ENCODE peak calls at places on chromosomes 1 and 21, in four cellular contexts. G, S, H and J are unnamed samples.
A peak's percentile ranks its signal among the peaks of the same experiment; 100 is the strongest.

GRCh38 chr1:212225416-212225815 is 59.8 kb upstream of the PPP2R5A start:
- DNase-seq in G (no peak), H (no peak), S (no peak), J (no peak)

GRCh38 chr1:32126770-32127169 is 18.9 kb downstream of the KPNA6 start:
- DNase-seq in S (no peak), H (no peak), G (no peak), J (no peak)

GRCh38 chr1:226279498-226279897 is 29.5 kb downstream of the LIN9 start:
- DNase-seq in S (no peak), G (no peak), H (no peak), J (no peak)

GRCh38 chr1:211326528-211327340 is at the start of gene TRAF5:
- DNase-seq in S (peak; percentile 36), G (no peak), H (peak; percentile 63), J (peak; percentile 59)

GRCh38 chr1:226886142-226886901 is 15.9 kb downstream of the PSEN2 start:
- DNase-seq in S (no peak), G (no peak), H (no peak), J (no peak)

GRCh38 chr1:19710825-19711611 is 46.3 kb downstream of the HTR6 start:
- DNase-seq in G (no peak), H (no peak), S (no peak), J (peak; percentile 24)

GRCh38 chr1:95003433-95003738 is 69.4 kb downstream of the ALG14 start:
- DNase-seq in S (no peak), H (no peak), G (no peak), J (no peak)

GRCh38 chr1:184069675-184070074 is 18.1 kb downstream of the TSEN15 start:
- DNase-seq in G (no peak), H (no peak), S (no peak), J (no peak)

GRCh38 chr1:157047064-157047410 is 1.5 kb upstream of the ARHGEF11 start:
- DNase-seq in S (no peak), G (no peak), H (no peak), J (no peak)

GRCh38 chr21:43303240-43304178 is 123.4 kb downstream of the SIK1 start:
- DNase-seq in S (peak; percentile 32), H (no peak), G (no peak), J (no peak)

GRCh38 chr1:145858238-145858936 is 494 bp downstream of the PIAS3 start:
- DNase-seq in G (peak; percentile 46), S (peak; percentile 40), H (peak; percentile 75), J (peak; percentile 28)

GRCh38 chr1:180633092-180634045 is 1.5 kb downstream of the XPR1 start:
- DNase-seq in S (no peak), G (no peak), H (no peak), J (no peak)

GRCh38 chr1:13775446-13775845 is 75.5 kb downstream of the PRDM2 start:
- DNase-seq in G (no peak), S (no peak), H (no peak), J (no peak)

GRCh38 chr1:54375331-54376084 is 30.7 kb downstream of the SSBP3 start:
- DNase-seq in S (no peak), G (no peak), H (no peak), J (no peak)

GRCh38 chr1:179217943-179218507 is 11.5 kb downstream of the ABL2 start:
- DNase-seq in H (no peak), G (no peak), S (no peak), J (no peak)

GRCh38 chr1:8481650-8482380 is 163.9 kb downstream of the SLC45A1 start:
- DNase-seq in S (no peak), H (no peak), G (no peak), J (no peak)

GRCh38 chr21:45601551-45601950 is 42.0 kb upstream of the PCBP3 start:
- DNase-seq in S (no peak), G (no peak), H (no peak), J (no peak)

GRCh38 chr1:90879281-90879680 is 142.6 kb downstream of the ZNF644 start:
- DNase-seq in S (no peak), H (no peak), G (no peak), J (no peak)